ENCODE peak calls at places on chromosomes 5 and 9, in seven cellular contexts. G, N, Y, R, U, Z and F are unnamed samples.

GRCh38 chr9:107054146-107054545 is 191.2 kb downstream of the ZNF462 start:
- DNase-seq in G (no peak), N (no peak), R (no peak), U (no peak), Z (no peak), Y (no peak), F (no peak)

GRCh38 chr5:140821375-140822280 is at the start of gene PCDHA5:
- DNase-seq in R (no peak), Z (no peak), N (no peak), U (no peak), Y (no peak), G (no peak), F (no peak)

GRCh38 chr5:440413-441180 is 2.4 kb upstream of the EXOC3 start:
- DNase-seq in N (no peak), G (no peak), R (no peak), Y (no peak), Z (no peak), U (peak; percentile 6), F (no peak)

GRCh38 chr5:399296-400281 is 43.4 kb upstream of the EXOC3 start:
- DNase-seq in G (peak; percentile 80), N (peak; percentile 65), Z (peak; percentile 66), R (peak; percentile 86), Y (peak; percentile 71), U (peak; percentile 79), F (peak; percentile 84)

GRCh38 chr5:77356740-77357139 is 135.4 kb downstream of the WDR41 start:
- DNase-seq in N (no peak), Z (no peak), U (no peak), G (no peak), Y (no peak), R (no peak), F (peak; percentile 55)

GRCh38 chr9:93663877-93664548 is 87.6 kb downstream of the PHF2 start:
- DNase-seq in Y (no peak), N (no peak), Z (no peak), R (peak; percentile 2), G (no peak), U (peak; percentile 19), F (peak; percentile 7)

GRCh38 chr9:88425538-88425950 is 37.3 kb downstream of the SPIN1 start:
- DNase-seq in N (peak; percentile 36), G (no peak), U (no peak), R (no peak), Y (no peak), Z (no peak), F (no peak)

GRCh38 chr9:131868766-131869165 is 128.9 kb upstream of the RAPGEF1 start:
- DNase-seq in U (no peak), Z (no peak), R (no peak), G (no peak), N (no peak), Y (peak; percentile 88), F (peak; percentile 79)

GRCh38 chr5:61313960-61314681 is 17.9 kb upstream of the ZSWIM6 start:
- DNase-seq in R (no peak), Z (no peak), G (no peak), U (peak; percentile 33), N (no peak), Y (no peak), F (peak; percentile 31)

GRCh38 chr9:129343697-129344375 is 165.8 kb upstream of the IER5L start:
- DNase-seq in U (peak; percentile 81), G (no peak), R (peak; percentile 70), N (no peak), Y (no peak), Z (no peak), F (no peak)

GRCh38 chr5:39606592-39606990 is 181.8 kb upstream of the DAB2 start:
- DNase-seq in G (no peak), U (no peak), Y (no peak), Z (no peak), N (no peak), R (no peak), F (no peak)

GRCh38 chr9:81549500-81550206 is 139.7 kb downstream of the TLE1 start:
- DNase-seq in G (no peak), N (no peak), Y (no peak), R (no peak), Z (no peak), U (no peak), F (no peak)

GRCh38 chr9:136045595-136046554 is 49.2 kb downstream of the NACC2 start:
- DNase-seq in N (no peak), U (peak; percentile 23), Y (no peak), G (no peak), R (no peak), Z (no peak), F (peak; percentile 11)

GRCh38 chr9:132773093-132773492 is 102.8 kb downstream of the GTF3C4 start:
- DNase-seq in Y (no peak), G (no peak), N (no peak), U (no peak), R (no peak), Z (no peak), F (no peak)

GRCh38 chr5:156340886-156341285 is 13.9 kb downstream of the SGCD start:
- DNase-seq in U (no peak), R (no peak), N (no peak), Z (no peak), G (no peak), Y (no peak), F (no peak)

GRCh38 chr9:70137577-70137976 is 93.9 kb downstream of the MAMDC2 start:
- DNase-seq in Y (no peak), R (no peak), G (no peak), U (no peak), N (no peak), Z (no peak), F (no peak)

GRCh38 chr9:69104830-69105527 is 69.1 kb upstream of the TJP2 start:
- DNase-seq in N (no peak), Y (no peak), Z (no peak), G (no peak), U (no peak), R (no peak), F (no peak)

GRCh38 chr5:154740957-154741356 is 14.2 kb upstream of the LARP1 start:
- DNase-seq in Z (no peak), Y (peak; percentile 78), G (no peak), U (peak; percentile 39), N (peak; percentile 55), R (no peak), F (peak; percentile 57)

GRCh38 chr9:132169672-132170392 is 8.0 kb downstream of the NTNG2 start:
- DNase-seq in U (no peak), Y (peak; percentile 80), R (peak; percentile 55), Z (peak; percentile 82), N (no peak), G (peak; percentile 71), F (peak; percentile 85)

GRCh38 chr9:37650873-37651768 is at the start of gene FRMPD1:
- DNase-seq in Y (peak; percentile 92), U (no peak), G (no peak), R (peak; percentile 65), N (no peak), Z (peak; percentile 91), F (peak; percentile 89)

GRCh38 chr5:118506453-118506852 is 481.9 kb downstream of the DTWD2 start:
- DNase-seq in R (no peak), N (no peak), Y (no peak), Z (no peak), U (no peak), G (no peak), F (no peak)

GRCh38 chr5:98599016-98599415 is 174.4 kb upstream of the RGMB start:
- DNase-seq in G (no peak), U (no peak), R (no peak), Z (no peak), N (no peak), Y (no peak), F (no peak)

GRCh38 chr5:112908854-112909253 is 13.2 kb downstream of the REEP5 start:
- DNase-seq in Z (no peak), U (no peak), Y (no peak), N (no peak), R (no peak), G (no peak), F (no peak)

GRCh38 chr5:143218563-143219170 is 184.8 kb downstream of the NR3C1 start:
- DNase-seq in Y (no peak), U (no peak), G (no peak), Z (no peak), N (no peak), R (no peak), F (no peak)

GRCh38 chr5:109868737-109869136 is 179.0 kb downstream of the MAN2A1 start:
- DNase-seq in R (no peak), N (no peak), G (no peak), Z (no peak), U (no peak), Y (no peak), F (no peak)

GRCh38 chr9:113574381-113575262 is 111.1 kb downstream of the RGS3 start:
- DNase-seq in U (peak; percentile 11), R (peak; percentile 11), Z (no peak), Y (no peak), N (peak; percentile 5), G (no peak), F (no peak)

GRCh38 chr9:92746567-92747458 is 17.8 kb downstream of the BICD2 start:
- DNase-seq in Z (no peak), R (no peak), U (no peak), G (no peak), Y (no peak), N (no peak), F (no peak)

GRCh38 chr5:55650391-55650790 is 61.7 kb downstream of the SLC38A9 start:
- DNase-seq in Y (no peak), G (no peak), R (no peak), N (no peak), U (no peak), Z (no peak), F (no peak)
- H3K27me3 ChIP-seq in Y (no peaks in the 10 kb centered on the region), G (no peaks in the 10 kb centered on the region), R (no peaks in the 10 kb centered on the region), N (no peaks in the 10 kb centered on the region), U (no peaks in the 10 kb centered on the region), Z (no peaks in the 10 kb centered on the region), F (no peaks in the 10 kb centered on the region)

DNA sequence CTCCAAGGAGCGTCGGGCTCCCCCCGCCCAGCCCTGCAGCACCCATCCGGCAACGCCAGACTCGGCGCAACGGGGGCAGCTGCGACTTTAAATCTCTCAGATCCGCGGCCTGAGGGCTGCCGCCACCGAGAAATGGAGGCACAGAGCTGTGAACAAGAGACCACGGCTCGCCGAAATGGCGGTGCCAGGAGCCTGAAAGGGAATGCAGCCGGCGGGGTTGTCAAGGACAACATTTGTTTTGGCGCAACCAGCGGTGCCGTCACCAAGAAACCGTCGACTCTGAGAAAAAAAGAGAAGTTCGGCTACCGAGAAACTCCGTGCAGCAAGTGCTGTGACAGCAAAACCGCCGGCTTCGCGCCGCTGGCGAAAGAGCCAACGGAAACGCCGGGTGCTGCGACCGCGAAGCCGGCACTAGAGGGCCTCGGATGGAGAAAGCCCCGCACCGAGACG is 2.1 kb upstream of the ANXA2R start:
- DNase-seq in U (peak; percentile 68), N (peak; percentile 64), Y (peak; percentile 68), R (peak; percentile 73), Z (peak; percentile 75), G (peak; percentile 75), F (peak; percentile 76)
- H3K27me3 ChIP-seq in U (no peaks in the 10 kb centered on the region), N (no peaks in the 10 kb centered on the region), Y (no peaks in the 10 kb centered on the region), R (peaks cover 82% of the 10 kb centered on the region), Z (peaks cover 95% of the 10 kb centered on the region), G (no peaks in the 10 kb centered on the region), F (peaks cover 31% of the 10 kb centered on the region)

GRCh38 chr5:1660511-1660910 is 136.8 kb upstream of the LPCAT1 start:
- DNase-seq in G (no peak), N (no peak), Z (no peak), Y (peak; percentile 7), U (no peak), R (no peak), F (no peak)
- H3K27me3 ChIP-seq in G (peaks cover 66% of the 10 kb centered on the region), N (no peaks in the 10 kb centered on the region), Z (peaks cover 18% of the 10 kb centered on the region), Y (peaks cover 84% of the 10 kb centered on the region), U (peaks cover 79% of the 10 kb centered on the region), R (peaks cover 92% of the 10 kb centered on the region), F (peaks cover 45% of the 10 kb centered on the region)

GRCh38 chr5:137119321-137119720 is 379.8 kb downstream of the SPOCK1 start:
- DNase-seq in G (no peak), U (no peak), Z (no peak), R (no peak), Y (no peak), N (peak; percentile 25), F (no peak)
- H3K27me3 ChIP-seq in G (no peaks in the 10 kb centered on the region), U (no peaks in the 10 kb centered on the region), Z (no peaks in the 10 kb centered on the region), R (peaks cover 15% of the 10 kb centered on the region), Y (no peaks in the 10 kb centered on the region), N (no peaks in the 10 kb centered on the region), F (no peaks in the 10 kb centered on the region)